ENCODE peak calls at places on chromosomes 11 and 22, in ten cellular contexts. M is fibroblast of pulmonary artery, H is body of pancreas, X is H1, U is BE2C, Q is AG10803, F is choroid plexus epithelial cell, T is H9, Z is AG09319, B is pancreas. P is an unnamed sample.
A peak's percentile ranks its signal among the peaks of the same experiment; 100 is the strongest.

GRCh38 chr22:38088723-38089473 is 4.9 kb upstream of the SLC16A8 start:
- DNase-seq in M (no peak), H (no peak), X (no peak), U (no peak), Q (peak; percentile 27), F (no peak), T (no peak), Z (no peak), B (no peak), P (no peak)

GRCh38 chr11:3949132-3949531 is 93.7 kb downstream of the STIM1 start:
- DNase-seq in M (no peak), H (no peak), X (no peak), U (no peak), Q (no peak), F (no peak), T (no peak), Z (no peak), B (no peak), P (no peak)

GRCh38 chr11:20275987-20276660 is 87.4 kb upstream of the HTATIP2 start:
- DNase-seq in M (no peak), H (no peak), X (no peak), U (no peak), Q (no peak), F (no peak), T (no peak), Z (no peak), B (no peak), P (no peak)

GRCh38 chr11:6418958-6419611 is at the start of gene APBB1:
- DNase-seq in M (peak; percentile 50), H (peak; percentile 59), X (peak; percentile 81), U (peak; percentile 66), Q (peak; percentile 48), F (peak; percentile 61), T (peak; percentile 66), Z (no peak), B (peak; percentile 68), P (peak; percentile 46)

GRCh38 chr11:8828055-8828454 is 82.9 kb upstream of the AKIP1 start:
- DNase-seq in M (no peak), H (no peak), X (no peak), U (no peak), Q (no peak), F (no peak), T (peak; percentile 18), Z (no peak), B (no peak), P (no peak)

GRCh38 chr11:1838077-1838425 is 730 bp upstream of the TNNI2 start:
- DNase-seq in M (no peak), H (no peak), X (no peak), U (no peak), Q (no peak), F (no peak), T (no peak), Z (no peak), B (no peak), P (no peak)

GRCh38 chr11:65225284-65226102 is 36.3 kb upstream of the POLA2 start:
- DNase-seq in M (peak; percentile 66), H (peak; percentile 74), X (peak; percentile 77), U (peak; percentile 40), Q (peak; percentile 54), F (peak; percentile 74), T (peak; percentile 69), Z (peak; percentile 22), B (peak; percentile 67), P (no peak)

GRCh38 chr11:57885298-57886035 is 123.9 kb downstream of the CTNND1 start:
- DNase-seq in M (peak; percentile 30), H (no peak), X (peak; percentile 46), U (no peak), Q (no peak), F (peak; percentile 17), T (no peak), Z (no peak), B (no peak), P (no peak)

GRCh38 chr11:13679768-13680167 is 11.3 kb downstream of the FAR1 start:
- DNase-seq in M (no peak), H (no peak), X (no peak), U (no peak), Q (no peak), F (no peak), T (no peak), Z (no peak), B (no peak), P (no peak)

GRCh38 chr11:69008774-69009440 is 4.1 kb downstream of the MRGPRF start:
- DNase-seq in M (peak; percentile 92), H (peak; percentile 60), X (no peak), U (peak; percentile 52), Q (peak; percentile 96), F (peak; percentile 95), T (peak; percentile 61), Z (peak; percentile 92), B (no peak), P (no peak)

GRCh38 chr11:88535916-88536547 is 198.5 kb upstream of the CTSC start:
- DNase-seq in M (peak; percentile 93), H (no peak), X (no peak), U (no peak), Q (peak; percentile 91), F (peak; percentile 95), T (no peak), Z (peak; percentile 57), B (no peak), P (no peak)

GRCh38 chr22:33116846-33117547 is 58.8 kb upstream of the SYN3 start:
- DNase-seq in M (peak; percentile 10), H (no peak), X (no peak), U (no peak), Q (no peak), F (no peak), T (no peak), Z (no peak), B (no peak), P (no peak)

GRCh38 chr11:114147389-114148382 is 88.2 kb downstream of the ZBTB16 start:
- DNase-seq in M (peak; percentile 66), H (peak; percentile 40), X (no peak), U (peak; percentile 20), Q (no peak), F (peak; percentile 50), T (no peak), Z (no peak), B (no peak), P (no peak)

GRCh38 chr11:100515087-100515486 is 172.0 kb upstream of the ARHGAP42 start:
- DNase-seq in M (peak; percentile 25), H (no peak), X (no peak), U (no peak), Q (no peak), F (peak; percentile 84), T (peak; percentile 49), Z (no peak), B (no peak), P (no peak)

GRCh38 chr11:66020618-66021357 is 5.5 kb downstream of the CATSPER1 start:
- DNase-seq in M (peak; percentile 66), H (no peak), X (no peak), U (peak; percentile 42), Q (peak; percentile 80), F (peak; percentile 47), T (no peak), Z (no peak), B (no peak), P (no peak)

GRCh38 chr11:11010624-11011127 is 152.8 kb upstream of the ZBED5 start:
- DNase-seq in M (peak; percentile 18), H (peak; percentile 13), X (no peak), U (peak; percentile 44), Q (peak; percentile 11), F (peak; percentile 12), T (peak; percentile 66), Z (no peak), B (no peak), P (no peak)

GRCh38 chr11:75151346-75152047 is 590 bp downstream of the SLCO2B1 start:
- DNase-seq in M (no peak), H (peak; percentile 82), X (no peak), U (no peak), Q (no peak), F (no peak), T (no peak), Z (no peak), B (peak; percentile 78), P (no peak)

GRCh38 chr22:45435544-45436139 is 22.1 kb downstream of the RIBC2 start:
- DNase-seq in M (peak; percentile 93), H (peak; percentile 89), X (peak; percentile 93), U (peak; percentile 83), Q (peak; percentile 89), F (peak; percentile 94), T (peak; percentile 92), Z (peak; percentile 81), B (peak; percentile 83), P (no peak)

GRCh38 chr11:134819026-134819425 is 407.0 kb upstream of the B3GAT1 start:
- DNase-seq in M (no peak), H (no peak), X (no peak), U (no peak), Q (no peak), F (no peak), T (peak; percentile 65), Z (no peak), B (no peak), P (no peak)
- TF ChIP-seq CTCF in M (no peak), H (no peak), X (peak; percentile 66), U (peak; percentile 39), Q (no peak), F (peak; percentile 16), T (peak; percentile 73), Z (no peak), B (no peak), P (peak; percentile 53)

DNA sequence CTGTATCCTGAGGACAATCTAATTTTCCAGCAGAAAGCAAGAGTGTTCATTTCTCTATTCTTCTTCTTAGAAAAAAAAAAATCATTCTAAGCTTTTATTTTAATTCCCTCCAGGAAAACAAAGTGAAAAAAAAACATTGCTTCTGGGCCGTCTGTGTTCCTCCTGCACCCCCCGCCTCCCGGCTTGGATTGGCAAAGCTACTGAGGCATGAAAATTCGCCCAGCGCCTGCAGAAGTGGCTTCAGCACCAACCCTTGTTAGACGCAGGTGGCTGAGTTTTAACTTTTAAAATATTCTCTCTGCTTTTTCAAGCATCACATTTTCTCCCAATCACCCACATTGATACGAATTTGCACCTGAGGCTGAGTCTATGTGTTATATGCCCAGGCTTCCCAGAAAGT is 401.6 kb downstream of the BRD1 start:
- DNase-seq in M (no peak), H (no peak), X (no peak), U (no peak), Q (no peak), F (no peak), T (no peak), Z (no peak), B (no peak), P (no peak)
- TF ChIP-seq CTCF in M (no peak), H (no peak), X (no peak), U (no peak), Q (no peak), F (no peak), T (no peak), Z (no peak), B (no peak), P (no peak)

DNA sequence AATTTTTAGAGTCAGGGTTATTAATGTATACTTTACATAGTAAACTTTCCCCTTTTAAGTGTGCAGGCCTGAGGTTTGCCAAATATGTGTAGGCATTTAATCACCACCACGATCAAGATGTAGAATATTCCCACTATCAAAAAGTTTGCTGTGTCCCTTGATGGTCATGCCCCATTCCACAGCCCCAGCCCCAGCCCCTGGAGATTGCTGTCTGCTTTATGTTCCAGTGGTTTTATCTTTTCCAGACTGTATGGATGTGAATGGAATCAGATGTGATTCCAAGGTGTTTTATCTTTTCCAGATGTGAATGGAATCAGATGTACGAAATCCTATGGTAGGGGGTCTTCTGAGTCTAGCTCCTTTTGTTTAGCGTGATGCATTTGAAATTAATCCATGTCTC is 93.1 kb upstream of the B3GAT1 start:
- DNase-seq in M (no peak), H (no peak), X (no peak), U (no peak), Q (no peak), F (no peak), T (no peak), Z (no peak), B (no peak), P (no peak)
- TF ChIP-seq CTCF in M (no peak), H (no peak), X (no peak), U (no peak), Q (no peak), F (no peak), T (no peak), Z (no peak), B (no peak), P (no peak)

GRCh38 chr11:22633354-22633902 is 7.8 kb upstream of the FANCF start:
- DNase-seq in M (no peak), H (no peak), X (no peak), U (no peak), Q (no peak), F (no peak), T (peak; percentile 31), Z (no peak), B (no peak), P (no peak)
- TF ChIP-seq CTCF in M (no peak), H (no peak), X (peak; percentile 6), U (no peak), Q (no peak), F (peak; percentile 17), T (peak; percentile 47), Z (no peak), B (no peak), P (no peak)